ENCODE peak calls at places on chromosomes 1 and 21, in six cellular contexts. E is transverse colon, F is keratinocyte, V is heart left ventricle, T is PC-3, P is esophagus squamous epithelium. C is an unnamed sample.

GRCh38 chr21:45320991-45321656 is 33.4 kb upstream of the POFUT2 start:
- DNase-seq in E (no peak), F (no peak), V (peak; percentile 32), T (no peak), P (no peak), C (no peak)

GRCh38 chr1:53391982-53392381 is 64.1 kb upstream of the LRP8 start:
- DNase-seq in E (no peak), F (no peak), V (no peak), T (no peak), P (no peak), C (no peak)

GRCh38 chr1:110927484-110928075 is 36.1 kb downstream of the LRIF1 start:
- DNase-seq in E (no peak), F (no peak), V (no peak), T (peak; percentile 55), P (no peak), C (no peak)

GRCh38 chr21:41482321-41482720 is 25.6 kb downstream of the TMPRSS2 start:
- DNase-seq in E (no peak), F (no peak), V (no peak), T (peak; percentile 40), P (no peak), C (no peak)

GRCh38 chr1:225555821-225556220 is 97.1 kb downstream of the ENAH start:
- DNase-seq in E (no peak), F (no peak), V (no peak), T (no peak), P (no peak), C (no peak)

GRCh38 chr1:236957235-236957634 is 47.0 kb downstream of the MT1HL1 start:
- DNase-seq in E (no peak), F (no peak), V (no peak), T (no peak), P (no peak), C (no peak)

GRCh38 chr1:111190931-111191451 is 9.5 kb downstream of the DENND2D start:
- DNase-seq in E (no peak), F (no peak), V (no peak), T (no peak), P (no peak), C (no peak)

GRCh38 chr1:173332026-173332425 is 124.9 kb upstream of the TNFSF4 start:
- DNase-seq in E (no peak), F (no peak), V (no peak), T (peak; percentile 83), P (no peak), C (no peak)

GRCh38 chr1:27113861-27114260 is 41.1 kb downstream of the SLC9A1 start:
- DNase-seq in E (no peak), F (no peak), V (no peak), T (no peak), P (no peak), C (no peak)

GRCh38 chr1:119075614-119076013 is 64.8 kb downstream of the WARS2 start:
- DNase-seq in E (no peak), F (no peak), V (no peak), T (peak; percentile 60), P (no peak), C (no peak)

GRCh38 chr1:100322436-100323211 is 29.7 kb upstream of the CDC14A start:
- DNase-seq in E (no peak), F (no peak), V (no peak), T (peak; percentile 63), P (no peak), C (no peak)

GRCh38 chr1:9700340-9700739 is 48.8 kb downstream of the PIK3CD start:
- DNase-seq in E (no peak), F (no peak), V (no peak), T (peak; percentile 93), P (no peak), C (no peak)

GRCh38 chr1:245538671-245539070 is 383.9 kb downstream of the KIF26B start:
- DNase-seq in E (no peak), F (no peak), V (no peak), T (no peak), P (no peak), C (no peak)

GRCh38 chr1:20469406-20470076 is 16.5 kb downstream of the CAMK2N1 start:
- DNase-seq in E (no peak), F (no peak), V (no peak), T (no peak), P (no peak), C (no peak)

GRCh38 chr21:15138475-15138874 is 73.7 kb upstream of the NRIP1 start:
- DNase-seq in E (peak; percentile 56), F (no peak), V (no peak), T (no peak), P (no peak), C (no peak)

GRCh38 chr1:161834967-161835366 is 68.8 kb downstream of the ATF6 start:
- DNase-seq in E (no peak), F (no peak), V (no peak), T (no peak), P (no peak), C (no peak)

GRCh38 chr1:225578247-225578646 is 74.7 kb downstream of the ENAH start:
- DNase-seq in E (no peak), F (no peak), V (no peak), T (no peak), P (no peak), C (no peak)

GRCh38 chr1:150366416-150367296 is 2.7 kb downstream of the RPRD2 start:
- DNase-seq in E (no peak), F (no peak), V (no peak), T (peak; percentile 30), P (no peak), C (no peak)

GRCh38 chr1:109050228-109050995 is 8.5 kb upstream of the WDR47 start:
- DNase-seq in E (no peak), F (peak; percentile 78), V (no peak), T (peak; percentile 34), P (no peak), C (no peak)

GRCh38 chr1:231508497-231508896 is 20.0 kb upstream of the TSNAX start:
- DNase-seq in E (no peak), F (no peak), V (no peak), T (no peak), P (no peak), C (no peak)

GRCh38 chr21:25107708-25108107 is 499.6 kb downstream of the MRPL39 start:
- DNase-seq in E (no peak), F (no peak), V (no peak), T (peak; percentile 73), P (no peak), C (no peak)

GRCh38 chr1:84632975-84633427 is 57.3 kb downstream of the SSX2IP start:
- DNase-seq in E (peak; percentile 10), F (no peak), V (no peak), T (peak; percentile 90), P (no peak), C (no peak)

GRCh38 chr1:182210417-182210816 is 148.9 kb upstream of the ZNF648 start:
- DNase-seq in E (no peak), F (no peak), V (no peak), T (no peak), P (no peak), C (no peak)

GRCh38 chr1:117612517-117613248 is 6.8 kb downstream of the TENT5C start:
- DNase-seq in E (no peak), F (no peak), V (no peak), T (peak; percentile 46), P (no peak), C (no peak)

GRCh38 chr1:175935166-175935565 is 191.8 kb upstream of the TNR start:
- DNase-seq in E (no peak), F (no peak), V (no peak), T (no peak), P (no peak), C (no peak)

DNA sequence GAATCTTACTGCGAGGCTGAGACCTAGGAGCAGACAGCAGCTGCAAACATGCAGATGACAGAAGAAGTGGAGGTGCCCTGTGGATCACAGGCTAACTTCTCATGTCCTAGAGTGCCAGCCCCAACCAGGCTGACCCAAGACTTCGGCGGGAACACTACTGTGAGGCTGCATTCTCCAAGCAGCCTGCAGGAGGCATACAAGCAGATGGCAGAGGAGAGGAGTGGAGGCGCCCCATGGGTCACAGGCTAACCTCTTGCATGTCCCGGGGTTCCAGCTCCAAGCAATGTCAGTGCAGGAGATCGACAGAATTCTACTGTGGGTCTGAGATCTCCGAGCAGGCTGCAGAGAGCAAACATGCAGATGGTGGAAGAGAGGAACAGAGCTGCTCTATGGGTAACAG is 98.1 kb upstream of the ZNF678 start:
- DNase-seq in E (no peak), F (no peak), V (no peak), T (no peak), P (no peak), C (no peak)
- TF ChIP-seq CTCF in E (no peak), F (no peak), V (no peak), T (peak; percentile 49), P (no peak), C (no peak)

GRCh38 chr1:178467837-178468236 is 28.9 kb downstream of the CLEC20A start:
- DNase-seq in E (no peak), F (no peak), V (no peak), T (no peak), P (no peak), C (no peak)
- H3K4me1 ChIP-seq in E (no peaks in the 10 kb centered on the region), F (peaks cover 25% of the 10 kb centered on the region), V (no peaks in the 10 kb centered on the region), T (peaks cover 4% of the 10 kb centered on the region), P (no peaks in the 10 kb centered on the region), C (no peaks in the 10 kb centered on the region)

GRCh38 chr1:48221657-48222056 is 859 bp upstream of the SLC5A9 start:
- DNase-seq in E (no peak), F (no peak), V (no peak), T (no peak), P (no peak), C (no peak)
- TF ChIP-seq CTCF in E (no peak), F (no peak), V (no peak), T (no peak), P (no peak), C (no peak)

DNA sequence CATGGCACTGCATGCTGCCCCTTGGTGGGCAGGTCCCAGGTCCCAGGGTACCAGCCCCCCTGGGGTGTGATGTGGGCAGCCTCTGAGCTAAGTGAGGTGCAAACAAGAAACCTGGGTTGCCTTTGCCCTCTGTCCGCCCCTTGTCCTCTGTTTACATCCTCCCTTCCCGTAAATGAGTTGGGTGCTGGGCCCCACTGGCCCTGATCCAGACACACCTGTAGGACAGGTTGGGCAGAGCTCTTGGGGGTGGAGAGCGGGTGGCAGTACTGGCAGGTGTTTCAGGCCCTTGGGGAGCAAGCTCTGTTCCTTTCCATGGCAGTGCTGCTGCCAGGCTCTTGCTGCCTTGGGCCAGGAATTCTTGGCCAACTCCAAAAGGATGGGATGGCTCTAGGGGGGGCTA is 35.8 kb downstream of the ELF3 start:
- DNase-seq in E (peak; percentile 93), F (no peak), V (no peak), T (peak; percentile 84), P (no peak), C (no peak)
- H3K4me1 ChIP-seq in E (peaks cover 11% of the 10 kb centered on the region), F (peaks cover 14% of the 10 kb centered on the region), V (no peaks in the 10 kb centered on the region), T (peaks cover 34% of the 10 kb centered on the region), P (peaks cover 11% of the 10 kb centered on the region), C (no peaks in the 10 kb centered on the region)

DNA sequence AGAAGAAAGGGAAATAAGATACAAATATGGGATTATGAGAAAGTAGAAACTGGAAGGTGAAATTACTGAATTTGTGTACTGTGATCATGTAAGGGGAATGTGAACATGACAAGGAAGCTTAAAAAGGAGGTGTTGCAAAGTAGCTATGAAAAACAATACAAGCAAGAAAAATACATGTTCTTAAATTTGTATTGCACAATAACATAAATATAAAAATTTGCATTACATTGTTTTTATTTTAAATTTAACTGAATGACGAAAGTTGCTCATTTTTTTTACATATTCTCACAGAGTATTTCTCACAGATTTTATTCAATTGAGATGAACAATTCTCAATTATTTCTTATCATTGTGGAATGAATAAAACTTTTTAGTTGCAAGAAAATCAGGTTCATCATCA is 874.8 kb downstream of the AMY1C start:
- DNase-seq in E (no peak), F (no peak), V (no peak), T (no peak), P (no peak), C (no peak)
- TF ChIP-seq CTCF in E (no peak), F (no peak), V (no peak), T (no peak), P (no peak), C (no peak)

GRCh38 chr21:35991131-35991530 is 69.2 kb downstream of the SETD4 start:
- DNase-seq in E (no peak), F (no peak), V (no peak), T (no peak), P (no peak), C (no peak)
- H3K4me1 ChIP-seq in E (no peaks in the 10 kb centered on the region), F (no peaks in the 10 kb centered on the region), V (no peaks in the 10 kb centered on the region), T (no peaks in the 10 kb centered on the region), P (no peaks in the 10 kb centered on the region), C (no peaks in the 10 kb centered on the region)